ENCODE peak calls at places on chromosomes 4 and X, in five cellular contexts. I is neural progenitor cell, J is mammary epithelial cell, K is cardiac muscle cell, R is fibroblast of lung. B is an unnamed sample.

GRCh38 chr4:76199664-76200211 is 13.9 kb downstream of the SCARB2 start:
- DNase-seq in J (no peak), K (no peak), I (no peak), R (peak; percentile 54), B (peak; percentile 37)

GRCh38 chr4:94334519-94334918 is 8.1 kb downstream of the HPGDS start:
- DNase-seq in J (no peak), I (no peak), R (no peak), K (no peak), B (no peak)

GRCh38 chr4:73589261-73589847 is 30.9 kb downstream of the RASSF6 start:
- DNase-seq in R (peak; percentile 76), I (no peak), K (no peak), J (peak; percentile 86), B (no peak)

GRCh38 chrX:40109288-40110008 is 11.7 kb upstream of the BCOR start:
- DNase-seq in R (peak; percentile 64), I (peak; percentile 73), J (peak; percentile 35), K (peak; percentile 72), B (peak; percentile 56)

GRCh38 chrX:46649421-46650260 is 76.1 kb downstream of the CHST7 start:
- DNase-seq in J (no peak), K (no peak), I (peak; percentile 45), R (no peak), B (no peak)

GRCh38 chr4:76950052-76950845 is 697 bp downstream of the SEPTIN11 start:
- DNase-seq in J (peak; percentile 57), R (peak; percentile 52), I (peak; percentile 70), K (peak; percentile 60), B (peak; percentile 54)

GRCh38 chrX:103397707-103398106 is 21.4 kb downstream of the BEX3 start:
- DNase-seq in I (no peak), R (no peak), K (no peak), J (no peak), B (no peak)

GRCh38 chr4:146165840-146166239 is 9.7 kb upstream of the LSM6 start:
- DNase-seq in K (no peak), R (peak; percentile 89), J (peak; percentile 92), I (no peak), B (no peak)

GRCh38 chr4:26061248-26061986 is 147.4 kb downstream of the SMIM20 start:
- DNase-seq in J (peak; percentile 32), K (peak; percentile 48), R (peak; percentile 40), I (peak; percentile 73), B (peak; percentile 65)

GRCh38 chrX:8084023-8084422 is 87.0 kb downstream of the VCX2 start:
- DNase-seq in I (no peak), R (peak; percentile 93), K (no peak), J (peak; percentile 19), B (no peak)

GRCh38 chr4:25874641-25875040 is 11.9 kb upstream of the SEL1L3 start:
- DNase-seq in R (no peak), K (no peak), J (no peak), I (no peak), B (no peak)

GRCh38 chr4:123438031-123438430 is 41.4 kb downstream of the SPRY1 start:
- DNase-seq in J (no peak), R (no peak), K (no peak), I (no peak), B (no peak)

GRCh38 chr4:175139205-175139604 is 221.0 kb downstream of the ADAM29 start:
- DNase-seq in K (no peak), I (no peak), J (no peak), R (no peak), B (no peak)

GRCh38 chr4:31192372-31192771 is 472.2 kb downstream of the PCDH7 start:
- DNase-seq in R (no peak), K (peak; percentile 31), J (no peak), I (no peak), B (no peak)

GRCh38 chrX:108699368-108699767 is 37.0 kb downstream of the IRS4 start:
- DNase-seq in I (peak; percentile 54), J (peak; percentile 19), R (peak; percentile 12), K (peak; percentile 39), B (no peak)

GRCh38 chr4:186149872-186150271 is 41.5 kb upstream of the CYP4V2 start:
- DNase-seq in J (no peak), K (peak; percentile 21), R (no peak), I (peak; percentile 65), B (peak; percentile 55)

GRCh38 chr4:86720508-86721068 is 126.5 kb downstream of the PTPN13 start:
- DNase-seq in J (peak; percentile 3), K (no peak), R (peak; percentile 61), I (no peak), B (no peak)

GRCh38 chr4:64799751-64800150 is 390.5 kb upstream of the TECRL start:
- DNase-seq in I (peak; percentile 28), R (no peak), J (no peak), K (peak; percentile 5), B (no peak)

GRCh38 chr4:153542131-153542530 is 76.0 kb downstream of the TMEM131L start:
- DNase-seq in I (no peak), K (no peak), R (no peak), J (no peak), B (no peak)

GRCh38 chr4:153545822-153546221 is 79.7 kb downstream of the TMEM131L start:
- DNase-seq in R (no peak), I (no peak), J (no peak), K (no peak), B (no peak)

GRCh38 chr4:153541426-153542096 is 75.4 kb downstream of the TMEM131L start:
- DNase-seq in I (no peak), J (peak; percentile 90), K (no peak), R (peak; percentile 97), B (no peak)

GRCh38 chr4:153543351-153543750 is 77.2 kb downstream of the TMEM131L start:
- DNase-seq in J (no peak), R (no peak), K (no peak), I (no peak), B (no peak)

DNA sequence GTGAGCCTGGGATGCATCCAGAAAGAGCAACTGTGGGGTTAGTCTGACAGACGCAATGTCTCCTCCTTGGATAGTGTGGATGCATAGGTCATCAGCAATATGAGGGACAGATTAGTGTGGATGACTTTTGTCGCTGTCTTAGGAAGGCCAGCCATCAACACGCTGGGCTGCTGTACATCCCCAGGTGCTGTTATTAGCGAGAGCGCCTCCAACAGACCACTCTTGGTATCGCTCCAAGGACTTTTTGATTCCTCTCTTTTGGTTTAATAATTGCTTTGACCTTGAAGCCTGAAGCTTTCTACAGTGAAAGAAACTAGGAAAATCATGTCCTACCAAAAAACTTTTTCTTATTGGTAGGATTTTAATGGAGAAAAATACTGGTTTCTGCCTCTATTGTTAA is 76.7 kb downstream of the TMEM131L start:
- DNase-seq in J (no peak), R (no peak), K (no peak), I (no peak), B (no peak)
- TF ChIP-seq CTCF in J (no peak), R (no peak), K (no peak), I (peak; percentile 43), B (peak; percentile 36)

GRCh38 chr4:98645527-98645926 is 12.9 kb downstream of the TSPAN5 start:
- DNase-seq in K (no peak), J (no peak), I (no peak), R (no peak), B (no peak)

GRCh38 chr4:98643760-98644159 is 14.7 kb downstream of the TSPAN5 start:
- DNase-seq in I (no peak), J (no peak), K (no peak), R (no peak), B (no peak)

GRCh38 chr4:98641393-98641792 is 17.0 kb downstream of the TSPAN5 start:
- DNase-seq in I (no peak), R (no peak), K (no peak), J (no peak), B (no peak)

GRCh38 chr4:98641906-98642668 is 16.3 kb downstream of the TSPAN5 start:
- DNase-seq in K (no peak), I (no peak), R (peak; percentile 43), J (no peak), B (no peak)

GRCh38 chr4:98642991-98643426 is 15.4 kb downstream of the TSPAN5 start:
- DNase-seq in R (peak; percentile 83), I (no peak), J (peak; percentile 90), K (no peak), B (no peak)
- H3K27ac ChIP-seq in R (no peak overlapping the region), I (no peak overlapping the region), J (peak overlapping the region; percentile 19), K (no peak overlapping the region), B (no peak overlapping the region)

DNA sequence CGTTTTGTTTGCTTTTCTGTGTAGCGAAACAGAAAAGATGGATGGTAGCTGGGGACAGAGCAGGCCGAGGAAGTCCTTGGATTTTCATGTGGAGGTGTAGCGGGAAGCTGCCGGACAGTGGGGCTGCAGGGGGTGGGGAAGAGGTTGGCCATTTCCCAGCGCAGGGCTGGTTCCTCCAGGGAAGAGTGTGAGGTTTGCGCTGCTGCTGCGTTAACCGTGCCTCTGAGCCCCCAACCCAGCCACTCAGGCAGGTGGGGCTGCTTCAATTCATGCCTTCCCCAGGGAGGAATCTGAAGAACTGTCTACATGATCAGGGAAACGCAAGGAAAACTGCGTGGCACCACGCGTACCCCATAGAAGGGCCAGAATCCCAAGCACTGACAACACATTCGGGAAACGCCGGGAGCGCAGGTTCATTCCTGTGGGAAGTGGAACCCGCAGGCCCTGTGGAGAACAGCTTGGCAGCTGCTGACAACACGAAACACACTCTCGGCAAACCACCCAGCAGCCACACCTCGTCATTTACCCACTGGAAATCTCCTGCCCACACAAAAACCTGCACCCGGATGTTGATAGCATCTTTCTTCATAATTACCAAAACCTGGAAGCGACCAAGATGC is 57.7 kb downstream of the PCGF3 start:
- DNase-seq in K (no peak), R (no peak), I (no peak), J (no peak), B (no peak)
- H3K36me3 ChIP-seq in K (peaks cover 12% of the 10 kb centered on the region), R (peaks cover 32% of the 10 kb centered on the region), I (peaks cover 14% of the 10 kb centered on the region), J (peaks cover 21% of the 10 kb centered on the region), B (peaks cover 77% of the 10 kb centered on the region)

GRCh38 chrX:128781506-128781905 is 729.3 kb upstream of the ACTRT1 start:
- DNase-seq in J (no peak), R (no peak), K (peak; percentile 24), I (peak; percentile 57), B (peak; percentile 68)
- TF ChIP-seq CTCF in J (peak; percentile 32), R (no peak), K (no peak), I (peak; percentile 48), B (peak; percentile 66)

DNA sequence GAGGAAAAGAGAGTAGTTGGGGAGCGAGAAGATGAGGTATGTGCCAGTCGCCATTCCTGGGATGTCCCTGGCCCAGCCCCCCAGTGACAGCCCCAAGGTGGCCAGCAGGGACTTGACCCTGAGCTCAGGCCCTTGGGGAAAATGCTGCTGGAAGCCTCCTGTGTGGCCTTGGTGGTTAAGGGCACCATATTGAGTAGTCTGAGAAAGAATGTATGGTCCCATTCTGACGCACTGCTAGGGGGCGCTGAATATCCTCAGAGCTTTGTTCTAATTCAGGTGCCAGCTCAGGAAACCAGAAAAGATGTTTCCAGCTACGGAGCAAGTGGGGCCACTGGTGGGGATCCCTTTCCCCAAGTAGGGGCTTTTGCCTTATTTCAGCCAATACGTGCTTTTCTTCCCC is 14.0 kb upstream of the UBA6 start:
- DNase-seq in J (no peak), R (no peak), K (no peak), I (no peak), B (no peak)
- H3K27ac ChIP-seq in J (no peak overlapping the region), R (no peak overlapping the region), K (no peak overlapping the region), I (no peak overlapping the region), B (no peak overlapping the region)